ENCODE peak calls at places on chromosomes 2 and 18, in four cellular contexts. One of them, this sample, is unnamed.

GRCh38 chr2:134137182-134137595 is 116.7 kb upstream of the MGAT5 start:
- DNase-seq in fibroblast of lung: peak; percentile 40
- DNase-seq in MM.1S: peak; percentile 42
- DNase-seq in Caco-2: no peak
- DNase-seq in this sample: no peak

GRCh38 chr2:84713441-84713840 is 167.4 kb downstream of the TRABD2A start:
- DNase-seq in fibroblast of lung: no peak
- DNase-seq in MM.1S: no peak
- DNase-seq in Caco-2: no peak
- DNase-seq in this sample: no peak

GRCh38 chr2:51717318-51717717 is 685.4 kb upstream of the NRXN1 start:
- DNase-seq in MM.1S: no peak
- DNase-seq in fibroblast of lung: peak; percentile 84
- DNase-seq in Caco-2: no peak
- DNase-seq in this sample: no peak

GRCh38 chr2:215189393-215189792 is 51.0 kb upstream of the ABCA12 start:
- DNase-seq in fibroblast of lung: no peak
- DNase-seq in Caco-2: no peak
- DNase-seq in MM.1S: no peak
- DNase-seq in this sample: no peak

GRCh38 chr18:56330381-56331115 is 307.8 kb downstream of the TXNL1 start:
- DNase-seq in fibroblast of lung: no peak
- DNase-seq in MM.1S: no peak
- DNase-seq in Caco-2: no peak
- DNase-seq in this sample: no peak

GRCh38 chr2:69915050-69915945 is at the start of gene MXD1:
- DNase-seq in fibroblast of lung: no peak
- DNase-seq in MM.1S: no peak
- DNase-seq in Caco-2: peak; percentile 47
- DNase-seq in this sample: no peak

GRCh38 chr2:221085376-221085900 is 486.7 kb downstream of the EPHA4 start:
- DNase-seq in fibroblast of lung: peak; percentile 74
- DNase-seq in Caco-2: no peak
- DNase-seq in MM.1S: no peak
- DNase-seq in this sample: no peak

GRCh38 chr2:71602115-71602495 is 148.7 kb downstream of the DYSF start:
- DNase-seq in fibroblast of lung: no peak
- DNase-seq in MM.1S: no peak
- DNase-seq in Caco-2: no peak
- DNase-seq in this sample: no peak

GRCh38 chr2:138090330-138090729 is 126.1 kb downstream of the HNMT start:
- DNase-seq in Caco-2: no peak
- DNase-seq in MM.1S: peak; percentile 28
- DNase-seq in fibroblast of lung: peak; percentile 68
- DNase-seq in this sample: no peak

GRCh38 chr18:22556271-22556990 is 138.7 kb upstream of the CTAGE1 start:
- DNase-seq in fibroblast of lung: no peak
- DNase-seq in Caco-2: no peak
- DNase-seq in MM.1S: no peak
- DNase-seq in this sample: no peak

GRCh38 chr18:74310411-74310810 is 5.2 kb upstream of the C18orf63 start:
- DNase-seq in MM.1S: no peak
- DNase-seq in fibroblast of lung: peak; percentile 38
- DNase-seq in Caco-2: no peak
- DNase-seq in this sample: no peak

GRCh38 chr18:11121426-11121825 is 27.9 kb downstream of the PIEZO2 start:
- DNase-seq in Caco-2: peak; percentile 66
- DNase-seq in fibroblast of lung: no peak
- DNase-seq in MM.1S: no peak
- DNase-seq in this sample: no peak

GRCh38 chr2:38107738-38108410 is 31.9 kb upstream of the CYP1B1 start:
- DNase-seq in Caco-2: no peak
- DNase-seq in fibroblast of lung: no peak
- DNase-seq in MM.1S: no peak
- DNase-seq in this sample: no peak

GRCh38 chr2:159090514-159091201 is 122.2 kb downstream of the TANC1 start:
- DNase-seq in Caco-2: no peak
- DNase-seq in MM.1S: no peak
- DNase-seq in fibroblast of lung: no peak
- DNase-seq in this sample: no peak

GRCh38 chr18:12233378-12233777 is 20.8 kb upstream of the CIDEA start:
- DNase-seq in fibroblast of lung: no peak
- DNase-seq in Caco-2: no peak
- DNase-seq in MM.1S: no peak
- DNase-seq in this sample: no peak

GRCh38 chr2:4763009-4763408 is 929.2 kb upstream of the SOX11 start:
- DNase-seq in Caco-2: no peak
- DNase-seq in MM.1S: no peak
- DNase-seq in fibroblast of lung: peak; percentile 33
- DNase-seq in this sample: no peak

GRCh38 chr2:106852103-106852502 is 33.9 kb downstream of the ST6GAL2 start:
- DNase-seq in Caco-2: no peak
- DNase-seq in fibroblast of lung: no peak
- DNase-seq in MM.1S: no peak
- DNase-seq in this sample: no peak

GRCh38 chr2:69464575-69464974 is 27.3 kb upstream of the NFU1 start:
- DNase-seq in MM.1S: no peak
- DNase-seq in fibroblast of lung: peak; percentile 28
- DNase-seq in Caco-2: no peak
- DNase-seq in this sample: no peak

GRCh38 chr2:227461878-227462462 is 10.0 kb upstream of the AGFG1 start:
- DNase-seq in fibroblast of lung: no peak
- DNase-seq in MM.1S: no peak
- DNase-seq in Caco-2: no peak
- DNase-seq in this sample: no peak

GRCh38 chr2:240588006-240588655 is 1.6 kb downstream of the CAPN10 start:
- DNase-seq in MM.1S: no peak
- DNase-seq in fibroblast of lung: no peak
- DNase-seq in Caco-2: no peak
- DNase-seq in this sample: no peak

GRCh38 chr2:211495339-211495738 is 938.9 kb downstream of the CPS1 start:
- DNase-seq in fibroblast of lung: no peak
- DNase-seq in MM.1S: no peak
- DNase-seq in Caco-2: no peak
- DNase-seq in this sample: no peak

GRCh38 chr18:54717673-54718435 is 110.4 kb upstream of the RAB27B start:
- DNase-seq in MM.1S: peak; percentile 91
- DNase-seq in fibroblast of lung: no peak
- DNase-seq in Caco-2: no peak
- DNase-seq in this sample: peak; percentile 5

GRCh38 chr18:22831441-22831904 is 101.7 kb upstream of the RBBP8 start:
- DNase-seq in fibroblast of lung: peak; percentile 76
- DNase-seq in Caco-2: no peak
- DNase-seq in MM.1S: no peak
- DNase-seq in this sample: no peak

GRCh38 chr2:63950414-63950813 is 68.8 kb downstream of the VPS54 start:
- DNase-seq in Caco-2: no peak
- DNase-seq in MM.1S: no peak
- DNase-seq in fibroblast of lung: no peak
- DNase-seq in this sample: no peak

GRCh38 chr18:54359233-54359632 is 1.5 kb downstream of the C18orf54 start:
- DNase-seq in MM.1S: no peak
- DNase-seq in fibroblast of lung: peak; percentile 50
- DNase-seq in Caco-2: no peak
- DNase-seq in this sample: no peak

GRCh38 chr18:24197412-24197811 is 58.5 kb downstream of the CABYR start:
- DNase-seq in fibroblast of lung: no peak
- DNase-seq in Caco-2: no peak
- DNase-seq in MM.1S: no peak
- DNase-seq in this sample: no peak

GRCh38 chr2:65159921-65160320 is 30.0 kb upstream of the RAB1A start:
- DNase-seq in MM.1S: no peak
- DNase-seq in fibroblast of lung: no peak
- DNase-seq in Caco-2: peak; percentile 1
- DNase-seq in this sample: no peak

GRCh38 chr2:8659092-8659734 is 22.6 kb upstream of the ID2 start:
- DNase-seq in MM.1S: no peak
- DNase-seq in Caco-2: no peak
- DNase-seq in fibroblast of lung: no peak
- DNase-seq in this sample: no peak

GRCh38 chr2:48312126-48312525 is 217.8 kb upstream of the STON1 start:
- DNase-seq in fibroblast of lung: no peak
- DNase-seq in Caco-2: no peak
- DNase-seq in MM.1S: no peak
- DNase-seq in this sample: no peak

GRCh38 chr18:48548404-48548771 is 9.6 kb downstream of the CTIF start:
- DNase-seq in MM.1S: no peak
- DNase-seq in fibroblast of lung: peak; percentile 89
- DNase-seq in Caco-2: no peak
- DNase-seq in this sample: no peak

GRCh38 chr2:105235388-105236059 is 6.0 kb upstream of the GPR45 start:
- DNase-seq in Caco-2: peak; percentile 80
- DNase-seq in MM.1S: peak; percentile 74
- DNase-seq in fibroblast of lung: peak; percentile 80
- DNase-seq in this sample: peak; percentile 64

GRCh38 chr2:106159867-106160785 is 34.0 kb downstream of the UXS1 start:
- DNase-seq in fibroblast of lung: no peak
- DNase-seq in MM.1S: no peak
- DNase-seq in Caco-2: no peak
- DNase-seq in this sample: peak; percentile 77

GRCh38 chr18:2180586-2180985 is 390.7 kb downstream of the METTL4 start:
- DNase-seq in Caco-2: no peak
- DNase-seq in fibroblast of lung: no peak
- DNase-seq in MM.1S: no peak
- DNase-seq in this sample: no peak

GRCh38 chr2:120847700-120848321 is 112.1 kb downstream of the GLI2 start:
- DNase-seq in MM.1S: no peak
- DNase-seq in Caco-2: no peak
- DNase-seq in fibroblast of lung: peak; percentile 33
- DNase-seq in this sample: no peak

GRCh38 chr2:97706708-97707345 is 6.5 kb upstream of the ZAP70 start:
- DNase-seq in fibroblast of lung: no peak
- DNase-seq in MM.1S: no peak
- DNase-seq in Caco-2: no peak
- DNase-seq in this sample: no peak

GRCh38 chr18:44791520-44791919 is 110.8 kb downstream of the SETBP1 start:
- DNase-seq in MM.1S: no peak
- DNase-seq in Caco-2: no peak
- DNase-seq in fibroblast of lung: peak; percentile 21
- DNase-seq in this sample: no peak

GRCh38 chr2:6308986-6309385 is 556.7 kb downstream of the CMPK2 start:
- DNase-seq in Caco-2: no peak
- DNase-seq in fibroblast of lung: no peak
- DNase-seq in MM.1S: no peak
- DNase-seq in this sample: no peak
- H3K9me3 ChIP-seq in Caco-2: peaks cover 5% of the 10 kb centered on the region
- H3K9me3 ChIP-seq in fibroblast of lung: no peaks in the 10 kb centered on the region
- H3K9me3 ChIP-seq in MM.1S: no peaks in the 10 kb centered on the region
- H3K9me3 ChIP-seq in this sample: no peaks in the 10 kb centered on the region

DNA sequence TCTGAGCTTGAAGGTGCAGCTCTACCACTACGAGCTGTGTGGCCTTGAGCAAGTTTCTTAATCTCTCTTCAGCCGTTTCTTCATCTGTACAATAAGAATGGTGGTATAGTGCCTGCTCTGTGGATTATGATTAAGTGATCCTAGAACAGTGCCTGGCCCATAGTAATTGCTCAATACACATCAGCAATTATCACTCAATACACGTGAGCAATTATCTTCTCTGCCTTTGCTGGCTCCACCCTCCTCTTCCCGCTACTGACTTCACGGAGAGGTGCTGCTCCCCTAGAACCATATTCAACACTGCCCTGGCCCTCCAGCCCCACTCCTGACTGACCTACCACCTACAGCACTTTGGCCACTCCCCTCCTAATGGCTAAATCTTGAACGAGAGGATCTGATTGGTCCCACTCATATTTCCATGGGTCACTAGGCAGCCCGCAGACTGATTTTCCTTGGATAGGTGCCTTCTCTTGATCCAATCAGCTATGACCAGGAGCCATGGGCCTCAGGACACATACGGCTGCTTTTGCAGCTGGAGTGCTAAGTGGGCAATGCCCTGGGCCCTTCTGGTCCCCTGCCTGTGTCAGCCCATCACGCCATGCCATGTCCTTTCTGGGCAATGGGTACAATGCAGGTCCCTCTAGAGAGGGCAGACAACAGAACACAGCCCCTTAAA is 77.5 kb downstream of the STPG4 start:
- DNase-seq in Caco-2: peak; percentile 68
- DNase-seq in MM.1S: no peak
- DNase-seq in fibroblast of lung: no peak
- DNase-seq in this sample: no peak
- H3K4me1 ChIP-seq in Caco-2: peaks cover 62% of the 10 kb centered on the region
- H3K4me1 ChIP-seq in MM.1S: peaks cover 5% of the 10 kb centered on the region
- H3K4me1 ChIP-seq in fibroblast of lung: peaks cover 33% of the 10 kb centered on the region
- H3K4me1 ChIP-seq in this sample: no peaks in the 10 kb centered on the region

DNA sequence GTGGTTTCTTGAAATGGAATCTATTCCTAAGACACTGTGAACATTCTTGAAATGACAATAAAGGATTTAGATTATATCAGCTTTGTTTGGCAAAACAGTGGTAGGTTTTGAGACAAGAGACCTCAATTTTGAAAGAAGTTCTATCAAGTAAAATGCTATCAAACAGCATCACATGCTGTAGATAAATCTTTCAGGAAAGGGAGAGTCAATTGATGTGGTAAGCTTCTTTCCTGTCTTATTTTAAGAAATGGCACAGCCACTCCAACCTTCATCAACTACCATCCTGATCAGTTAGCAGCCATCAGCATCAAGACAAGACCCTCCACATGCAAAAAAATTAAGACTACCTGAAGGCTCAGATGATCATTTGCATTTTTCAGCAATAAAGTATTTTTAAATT is 495.4 kb downstream of the TRIB2 start:
- DNase-seq in Caco-2: no peak
- DNase-seq in MM.1S: no peak
- DNase-seq in fibroblast of lung: no peak
- DNase-seq in this sample: no peak
- H3K9me3 ChIP-seq in Caco-2: no peaks in the 10 kb centered on the region
- H3K9me3 ChIP-seq in MM.1S: no peaks in the 10 kb centered on the region
- H3K9me3 ChIP-seq in fibroblast of lung: no peaks in the 10 kb centered on the region
- H3K9me3 ChIP-seq in this sample: no peaks in the 10 kb centered on the region

DNA sequence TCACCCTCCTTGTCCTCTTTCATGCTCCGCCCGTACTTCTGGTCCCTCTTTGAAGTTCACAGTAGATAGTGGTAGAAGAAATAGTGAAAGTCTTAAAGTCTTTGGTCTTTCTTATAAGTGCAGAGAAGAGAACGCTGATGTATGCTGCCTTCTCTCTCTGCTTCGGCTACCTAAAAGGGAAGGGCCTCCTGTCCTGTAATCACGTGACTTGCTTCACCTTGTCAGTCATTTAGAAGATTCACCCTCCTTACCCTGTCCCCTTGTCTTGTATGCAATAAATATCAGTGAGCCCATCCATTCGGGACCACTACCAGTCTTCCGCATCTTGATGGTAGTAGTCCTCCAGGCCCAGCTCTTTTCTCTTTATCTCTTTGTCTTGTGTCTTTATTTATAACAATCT is 144.6 kb downstream of the ARL4C start:
- DNase-seq in fibroblast of lung: no peak
- DNase-seq in Caco-2: no peak
- DNase-seq in MM.1S: no peak
- DNase-seq in this sample: no peak
- H3K4me1 ChIP-seq in fibroblast of lung: no peaks in the 10 kb centered on the region
- H3K4me1 ChIP-seq in Caco-2: peaks cover 7% of the 10 kb centered on the region
- H3K4me1 ChIP-seq in MM.1S: no peaks in the 10 kb centered on the region
- H3K4me1 ChIP-seq in this sample: peaks cover 19% of the 10 kb centered on the region

This sample was measured in CD8-positive, alpha-beta T cell.